ENCODE peak calls at places on chromosomes 13 and 19, in ten cellular contexts. E, Q, P, T, Z, D, W, Y, J and H are unnamed samples.

GRCh38 chr19:35519291-35519690 is 5.8 kb upstream of the DMKN start:
- DNase-seq in E (no peak), Q (no peak), P (peak), T (no peak), Z (no peak), D (no peak), W (no peak), Y (no peak), J (no peak), H (no peak)

GRCh38 chr13:70714993-70715392 is 606.7 kb upstream of the KLHL1 start:
- DNase-seq in E (no peak), Q (no peak), P (no peak), T (no peak), Z (no peak), D (no peak), W (no peak), Y (no peak), J (no peak), H (no peak)

GRCh38 chr19:53945441-53945840 is 17.3 kb upstream of the CACNG8 start:
- DNase-seq in E (no peak), Q (no peak), P (peak), T (no peak), Z (no peak), D (no peak), W (no peak), Y (no peak), J (no peak), H (no peak)

GRCh38 chr13:71525004-71525403 is 342.0 kb downstream of the DACH1 start:
- DNase-seq in E (no peak), Q (no peak), P (no peak), T (no peak), Z (no peak), D (no peak), W (no peak), Y (no peak), J (no peak), H (no peak)

GRCh38 chr13:108460043-108460442 is 169.4 kb upstream of the MYO16 start:
- DNase-seq in E (no peak), Q (no peak), P (no peak), T (no peak), Z (no peak), D (no peak), W (no peak), Y (no peak), J (no peak), H (no peak)

GRCh38 chr19:19385900-19386339 is 19.6 kb upstream of the GATAD2A start:
- DNase-seq in E (no peak), Q (no peak), P (no peak), T (no peak), Z (no peak), D (no peak), W (no peak), Y (peak), J (peak), H (no peak)

GRCh38 chr13:38262211-38262610 is 87.4 kb upstream of the UFM1 start:
- DNase-seq in E (no peak), Q (no peak), P (no peak), T (no peak), Z (no peak), D (no peak), W (no peak), Y (no peak), J (no peak), H (peak)

GRCh38 chr13:46168341-46168740 is 13.6 kb downstream of the LCP1 start:
- DNase-seq in E (no peak), Q (peak), P (no peak), T (no peak), Z (no peak), D (no peak), W (no peak), Y (peak), J (no peak), H (no peak)

GRCh38 chr19:3671680-3672574 is 28.3 kb downstream of the PIP5K1C start:
- DNase-seq in E (peak), Q (no peak), P (no peak), T (peak), Z (no peak), D (no peak), W (no peak), Y (no peak), J (no peak), H (no peak)

GRCh38 chr13:109156181-109156935 is 526.9 kb downstream of the MYO16 start:
- DNase-seq in E (no peak), Q (peak), P (peak), T (peak), Z (peak), D (no peak), W (no peak), Y (no peak), J (no peak), H (peak)

GRCh38 chr19:13537454-13537853 is 31.2 kb upstream of the CACNA1A start:
- DNase-seq in E (no peak), Q (no peak), P (peak), T (no peak), Z (no peak), D (no peak), W (no peak), Y (no peak), J (no peak), H (no peak)

GRCh38 chr19:16374436-16374835 is 49.8 kb downstream of the KLF2 start:
- DNase-seq in E (no peak), Q (no peak), P (no peak), T (no peak), Z (no peak), D (no peak), W (no peak), Y (peak), J (no peak), H (no peak)

GRCh38 chr13:97254809-97255208 is 32.7 kb downstream of the MBNL2 start:
- DNase-seq in E (no peak), Q (no peak), P (peak), T (peak), Z (no peak), D (no peak), W (no peak), Y (no peak), J (no peak), H (no peak)

GRCh38 chr13:67148219-67148583 is 81.9 kb downstream of the PCDH9 start:
- DNase-seq in E (no peak), Q (no peak), P (no peak), T (peak), Z (no peak), D (no peak), W (no peak), Y (no peak), J (no peak), H (peak)

GRCh38 chr19:10086032-10086903 is at the start of gene SHFL:
- DNase-seq in E (peak), Q (peak), P (peak), T (peak), Z (peak), D (peak), W (no peak), Y (peak), J (peak), H (peak)

GRCh38 chr13:34886476-34886875 is 55.6 kb upstream of the NBEA start:
- DNase-seq in E (no peak), Q (no peak), P (no peak), T (no peak), Z (no peak), D (no peak), W (no peak), Y (no peak), J (no peak), H (no peak)